ENCODE peak calls at places on chromosomes 6 and 20, in eight cellular contexts. One of them, this sample, is unnamed.

GRCh38 chr6:128363020-128363419 is 157.4 kb downstream of the PTPRK start:
- DNase-seq in AG20443: no peak
- DNase-seq in RWPE1: no peak
- DNase-seq in mammary epithelial cell: no peak
- DNase-seq in naive B cell: no peak
- DNase-seq in NCI-H446 treated with DMSO at 0.1 percent for 48 hours: no peak
- DNase-seq in GM12865: no peak
- DNase-seq in ACHN: no peak
- DNase-seq in this sample: no peak

GRCh38 chr20:10877345-10877744 is 203.5 kb upstream of the JAG1 start:
- DNase-seq in AG20443: peak; percentile 17
- DNase-seq in RWPE1: no peak
- DNase-seq in mammary epithelial cell: no peak
- DNase-seq in naive B cell: no peak
- DNase-seq in NCI-H446 treated with DMSO at 0.1 percent for 48 hours: no peak
- DNase-seq in GM12865: no peak
- DNase-seq in ACHN: no peak
- DNase-seq in this sample: no peak

GRCh38 chr6:116572162-116572561 is 858 bp downstream of the RWDD1 start:
- DNase-seq in AG20443: peak; percentile 47
- DNase-seq in RWPE1: peak; percentile 44
- DNase-seq in mammary epithelial cell: peak; percentile 23
- DNase-seq in naive B cell: no peak
- DNase-seq in NCI-H446 treated with DMSO at 0.1 percent for 48 hours: peak; percentile 12
- DNase-seq in GM12865: peak; percentile 46
- DNase-seq in ACHN: peak; percentile 48
- DNase-seq in this sample: peak; percentile 41

GRCh38 chr6:157184202-157185015 is 138.9 kb downstream of the TMEM242 start:
- DNase-seq in AG20443: peak; percentile 93
- DNase-seq in RWPE1: peak; percentile 74
- DNase-seq in mammary epithelial cell: peak; percentile 57
- DNase-seq in naive B cell: peak; percentile 14
- DNase-seq in NCI-H446 treated with DMSO at 0.1 percent for 48 hours: no peak
- DNase-seq in GM12865: peak; percentile 68
- DNase-seq in ACHN: peak; percentile 65
- DNase-seq in this sample: peak; percentile 92

GRCh38 chr6:68333444-68333843 is 301.6 kb upstream of the ADGRB3 start:
- DNase-seq in AG20443: no peak
- DNase-seq in RWPE1: no peak
- DNase-seq in mammary epithelial cell: no peak
- DNase-seq in naive B cell: no peak
- DNase-seq in NCI-H446 treated with DMSO at 0.1 percent for 48 hours: peak; percentile 74
- DNase-seq in GM12865: no peak
- DNase-seq in ACHN: no peak
- DNase-seq in this sample: no peak

GRCh38 chr6:28727559-28728211 is 196.1 kb downstream of the TRIM27 start:
- DNase-seq in AG20443: no peak
- DNase-seq in RWPE1: no peak
- DNase-seq in mammary epithelial cell: no peak
- DNase-seq in naive B cell: no peak
- DNase-seq in NCI-H446 treated with DMSO at 0.1 percent for 48 hours: no peak
- DNase-seq in GM12865: no peak
- DNase-seq in ACHN: no peak
- DNase-seq in this sample: no peak

GRCh38 chr6:80622641-80623040 is 516.2 kb downstream of the BCKDHB start:
- DNase-seq in AG20443: no peak
- DNase-seq in RWPE1: no peak
- DNase-seq in mammary epithelial cell: peak; percentile 72
- DNase-seq in naive B cell: no peak
- DNase-seq in NCI-H446 treated with DMSO at 0.1 percent for 48 hours: peak; percentile 5
- DNase-seq in GM12865: no peak
- DNase-seq in ACHN: no peak
- DNase-seq in this sample: no peak

GRCh38 chr6:45663181-45664180 is 285.7 kb upstream of the SUPT3H start:
- DNase-seq in AG20443: no peak
- DNase-seq in RWPE1: no peak
- DNase-seq in mammary epithelial cell: no peak
- DNase-seq in naive B cell: peak; percentile 23
- DNase-seq in NCI-H446 treated with DMSO at 0.1 percent for 48 hours: no peak
- DNase-seq in GM12865: no peak
- DNase-seq in ACHN: no peak
- DNase-seq in this sample: no peak

GRCh38 chr20:63289311-63290135 is 3.5 kb upstream of the COL20A1 start:
- DNase-seq in AG20443: no peak
- DNase-seq in RWPE1: no peak
- DNase-seq in mammary epithelial cell: no peak
- DNase-seq in naive B cell: no peak
- DNase-seq in NCI-H446 treated with DMSO at 0.1 percent for 48 hours: no peak
- DNase-seq in GM12865: no peak
- DNase-seq in ACHN: no peak
- DNase-seq in this sample: no peak

This sample was measured in GM03348.